ENCODE peak calls at places on chromosomes 7 and 10, in four cellular contexts. One of them, this sample, is unnamed.

GRCh38 chr10:124157286-124157685 is 63.9 kb upstream of the CHST15 start:
- DNase-seq in colonic mucosa: no peak
- DNase-seq in CD8-positive, alpha-beta T cell: no peak
- DNase-seq in astrocyte of the spinal cord: peak
- DNase-seq in this sample: no peak

GRCh38 chr10:104209575-104210198 is 22.5 kb downstream of the CFAP43 start:
- DNase-seq in astrocyte of the spinal cord: peak
- DNase-seq in CD8-positive, alpha-beta T cell: no peak
- DNase-seq in colonic mucosa: peak
- DNase-seq in this sample: no peak

GRCh38 chr10:93074597-93075368 is 1.1 kb downstream of the CYP26A1 start:
- DNase-seq in CD8-positive, alpha-beta T cell: no peak
- DNase-seq in astrocyte of the spinal cord: no peak
- DNase-seq in colonic mucosa: no peak
- DNase-seq in this sample: no peak

GRCh38 chr7:27899601-27900000 is 159.6 kb downstream of the TAX1BP1 start:
- DNase-seq in CD8-positive, alpha-beta T cell: no peak
- DNase-seq in colonic mucosa: no peak
- DNase-seq in astrocyte of the spinal cord: no peak
- DNase-seq in this sample: no peak

GRCh38 chr7:491958-492713 is 27.5 kb downstream of the PDGFA start:
- DNase-seq in astrocyte of the spinal cord: no peak
- DNase-seq in colonic mucosa: no peak
- DNase-seq in CD8-positive, alpha-beta T cell: no peak
- DNase-seq in this sample: no peak

GRCh38 chr10:89458289-89458688 is 43.9 kb downstream of the IFIT5 start:
- DNase-seq in astrocyte of the spinal cord: peak
- DNase-seq in colonic mucosa: no peak
- DNase-seq in CD8-positive, alpha-beta T cell: no peak
- DNase-seq in this sample: no peak

GRCh38 chr10:79487296-79488194 is 24.8 kb upstream of the EIF5AL1 start:
- DNase-seq in CD8-positive, alpha-beta T cell: no peak
- DNase-seq in colonic mucosa: peak
- DNase-seq in astrocyte of the spinal cord: peak
- DNase-seq in this sample: no peak

GRCh38 chr7:42414028-42414427 is 177.0 kb upstream of the GLI3 start:
- DNase-seq in CD8-positive, alpha-beta T cell: no peak
- DNase-seq in astrocyte of the spinal cord: no peak
- DNase-seq in colonic mucosa: no peak
- DNase-seq in this sample: no peak

GRCh38 chr7:100835903-100836811 is 8.8 kb upstream of the EPHB4 start:
- DNase-seq in colonic mucosa: peak
- DNase-seq in CD8-positive, alpha-beta T cell: no peak
- DNase-seq in astrocyte of the spinal cord: no peak
- DNase-seq in this sample: no peak

GRCh38 chr10:103470755-103471653 is 8.0 kb downstream of the CALHM3 start:
- DNase-seq in CD8-positive, alpha-beta T cell: peak
- DNase-seq in colonic mucosa: peak
- DNase-seq in astrocyte of the spinal cord: no peak
- DNase-seq in this sample: no peak

GRCh38 chr10:71790749-71791440 is 17.6 kb upstream of the VSIR start:
- DNase-seq in astrocyte of the spinal cord: no peak
- DNase-seq in colonic mucosa: no peak
- DNase-seq in CD8-positive, alpha-beta T cell: no peak
- DNase-seq in this sample: no peak

GRCh38 chr7:37411444-37412034 is 37.1 kb downstream of the ELMO1 start:
- DNase-seq in CD8-positive, alpha-beta T cell: no peak
- DNase-seq in astrocyte of the spinal cord: no peak
- DNase-seq in colonic mucosa: no peak
- DNase-seq in this sample: no peak

GRCh38 chr7:15236958-15237357 is 324.9 kb downstream of the AGMO start:
- DNase-seq in CD8-positive, alpha-beta T cell: no peak
- DNase-seq in astrocyte of the spinal cord: no peak
- DNase-seq in colonic mucosa: no peak
- DNase-seq in this sample: no peak

GRCh38 chr10:101725296-101725695 is 30.3 kb upstream of the FBXW4 start:
- DNase-seq in colonic mucosa: no peak
- DNase-seq in CD8-positive, alpha-beta T cell: no peak
- DNase-seq in astrocyte of the spinal cord: no peak
- DNase-seq in this sample: no peak

GRCh38 chr7:149713731-149714068 is 59.7 kb downstream of the ZNF467 start:
- DNase-seq in colonic mucosa: no peak
- DNase-seq in astrocyte of the spinal cord: no peak
- DNase-seq in CD8-positive, alpha-beta T cell: no peak
- DNase-seq in this sample: no peak

GRCh38 chr7:137670521-137671064 is 176.2 kb downstream of the DGKI start:
- DNase-seq in colonic mucosa: no peak
- DNase-seq in astrocyte of the spinal cord: peak
- DNase-seq in CD8-positive, alpha-beta T cell: no peak
- DNase-seq in this sample: no peak

GRCh38 chr10:28842321-28842720 is 165.0 kb downstream of the BAMBI start:
- DNase-seq in colonic mucosa: no peak
- DNase-seq in CD8-positive, alpha-beta T cell: no peak
- DNase-seq in astrocyte of the spinal cord: peak
- DNase-seq in this sample: peak

GRCh38 chr10:6493521-6494451 is 86.3 kb downstream of the PRKCQ start:
- DNase-seq in astrocyte of the spinal cord: peak
- DNase-seq in colonic mucosa: no peak
- DNase-seq in CD8-positive, alpha-beta T cell: no peak
- DNase-seq in this sample: no peak

GRCh38 chr7:23422904-23423303 is 47.4 kb downstream of the IGF2BP3 start:
- DNase-seq in colonic mucosa: no peak
- DNase-seq in CD8-positive, alpha-beta T cell: no peak
- DNase-seq in astrocyte of the spinal cord: no peak
- DNase-seq in this sample: no peak

GRCh38 chr7:148286150-148286549 is 304.4 kb upstream of the C7orf33 start:
- DNase-seq in astrocyte of the spinal cord: peak
- DNase-seq in CD8-positive, alpha-beta T cell: no peak
- DNase-seq in colonic mucosa: no peak
- DNase-seq in this sample: no peak

DNA sequence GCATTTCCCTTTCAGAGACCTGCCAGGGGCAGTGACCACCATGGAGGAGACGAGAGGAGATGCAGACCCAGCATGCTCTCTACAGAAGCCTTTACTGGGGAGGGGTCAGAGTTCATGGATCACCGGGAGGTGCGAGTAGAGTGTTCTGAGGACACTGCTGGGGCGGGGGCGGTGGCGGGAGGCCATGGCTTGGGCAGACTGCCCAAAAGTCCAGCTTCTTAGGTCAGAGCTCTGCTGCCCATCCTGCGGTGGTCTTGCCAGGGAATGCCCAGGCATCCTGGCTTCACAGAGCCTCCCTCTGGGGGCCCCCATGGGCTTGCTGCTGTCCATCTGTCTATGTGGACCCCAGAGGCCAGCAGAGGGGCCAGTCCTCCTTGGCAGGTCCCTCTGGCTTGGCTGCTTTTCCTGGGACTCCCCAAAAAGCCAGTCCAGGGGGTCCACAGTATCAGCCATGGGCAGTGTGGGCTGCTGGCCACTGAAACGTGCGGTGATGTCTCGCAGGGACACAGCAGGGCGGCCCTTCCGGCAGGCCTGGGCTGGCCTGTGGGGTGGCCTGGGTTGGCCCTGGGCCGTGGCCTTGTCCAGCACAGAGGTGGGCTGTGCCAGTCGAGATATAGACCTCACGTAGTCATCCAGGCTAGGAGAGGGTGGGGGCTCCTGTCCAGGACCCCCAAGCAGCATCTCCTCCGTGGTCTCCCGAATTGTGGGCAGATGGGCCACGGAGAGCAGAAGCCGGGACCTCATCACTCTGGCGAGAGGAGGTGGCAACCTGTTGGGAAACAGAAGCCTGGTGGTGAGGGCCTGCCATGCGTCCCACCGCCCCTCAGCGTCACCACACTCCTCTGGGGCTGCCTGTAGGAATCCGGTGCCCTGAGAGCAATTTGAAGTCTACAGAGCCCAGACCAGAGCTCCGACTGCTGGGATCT is 1.1 kb downstream of the DEPP1 start:
- DNase-seq in CD8-positive, alpha-beta T cell: no peak
- DNase-seq in colonic mucosa: no peak
- DNase-seq in astrocyte of the spinal cord: no peak
- DNase-seq in this sample: no peak
- TF ChIP-seq CTCF in CD8-positive, alpha-beta T cell: no peak
- TF ChIP-seq CTCF in colonic mucosa: no peak
- TF ChIP-seq CTCF in astrocyte of the spinal cord: no peak
- TF ChIP-seq CTCF in this sample: no peak

GRCh38 chr7:106521115-106521514 is 139.8 kb downstream of the CCDC71L start:
- DNase-seq in CD8-positive, alpha-beta T cell: no peak
- DNase-seq in astrocyte of the spinal cord: no peak
- DNase-seq in colonic mucosa: no peak
- DNase-seq in this sample: no peak
- TF ChIP-seq CTCF in CD8-positive, alpha-beta T cell: no peak
- TF ChIP-seq CTCF in astrocyte of the spinal cord: no peak
- TF ChIP-seq CTCF in colonic mucosa: no peak
- TF ChIP-seq CTCF in this sample: no peak

GRCh38 chr10:14302035-14302434 is 28.7 kb downstream of the FRMD4A start:
- DNase-seq in CD8-positive, alpha-beta T cell: no peak
- DNase-seq in astrocyte of the spinal cord: peak
- DNase-seq in colonic mucosa: no peak
- DNase-seq in this sample: no peak
- TF ChIP-seq CTCF in CD8-positive, alpha-beta T cell: no peak
- TF ChIP-seq CTCF in astrocyte of the spinal cord: peak
- TF ChIP-seq CTCF in colonic mucosa: no peak
- TF ChIP-seq CTCF in this sample: no peak

GRCh38 chr10:88117869-88118632 is 254.6 kb downstream of the PTEN start:
- DNase-seq in colonic mucosa: no peak
- DNase-seq in astrocyte of the spinal cord: no peak
- DNase-seq in CD8-positive, alpha-beta T cell: no peak
- DNase-seq in this sample: no peak
- TF ChIP-seq CTCF in colonic mucosa: no peak
- TF ChIP-seq CTCF in astrocyte of the spinal cord: peak
- TF ChIP-seq CTCF in CD8-positive, alpha-beta T cell: no peak
- TF ChIP-seq CTCF in this sample: no peak

DNA sequence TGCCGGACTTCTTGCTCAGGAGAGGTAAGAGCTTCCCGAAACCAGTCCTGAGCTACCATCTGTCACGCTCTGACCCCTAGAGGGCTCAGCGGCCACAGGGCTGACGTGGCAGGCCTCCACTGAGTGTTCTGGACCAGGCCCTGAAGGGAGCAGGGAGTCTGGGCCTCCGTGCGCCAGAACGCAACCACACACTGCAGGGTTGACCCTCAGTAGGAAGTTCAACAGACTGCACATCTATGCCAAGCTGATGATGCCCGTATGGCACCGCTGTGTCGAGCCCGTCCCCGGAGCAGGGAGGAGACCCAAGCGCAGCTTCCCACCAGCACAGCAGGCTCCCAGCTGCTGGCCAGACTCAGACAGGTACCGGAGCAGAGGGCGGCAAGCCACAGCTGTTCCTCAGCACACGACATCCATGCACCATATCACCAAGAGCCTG is 39.2 kb downstream of the CAMK2B start:
- DNase-seq in CD8-positive, alpha-beta T cell: no peak
- DNase-seq in astrocyte of the spinal cord: no peak
- DNase-seq in colonic mucosa: no peak
- DNase-seq in this sample: no peak
- TF ChIP-seq CTCF in CD8-positive, alpha-beta T cell: no peak
- TF ChIP-seq CTCF in astrocyte of the spinal cord: no peak
- TF ChIP-seq CTCF in colonic mucosa: no peak
- TF ChIP-seq CTCF in this sample: no peak